ENCODE peak calls at places on chromosomes 6 and 20, in five cellular contexts. One of them, this sample, is unnamed.

GRCh38 chr6:151325075-151326050 is 66.0 kb downstream of the ZBTB2 start:
- DNase-seq in neural progenitor cell: peak
- DNase-seq in MM.1S: no peak
- DNase-seq in HCT116: peak
- DNase-seq in hepatocyte: peak
- DNase-seq in this sample: peak

GRCh38 chr6:3804981-3805380 is 44.2 kb upstream of the FAM50B start:
- DNase-seq in MM.1S: no peak
- DNase-seq in HCT116: no peak
- DNase-seq in neural progenitor cell: no peak
- DNase-seq in hepatocyte: no peak
- DNase-seq in this sample: no peak

GRCh38 chr6:135667694-135668455 is 170.3 kb upstream of the AHI1 start:
- DNase-seq in MM.1S: no peak
- DNase-seq in hepatocyte: no peak
- DNase-seq in neural progenitor cell: no peak
- DNase-seq in HCT116: no peak
- DNase-seq in this sample: peak

GRCh38 chr6:111666812-111667211 is 61.1 kb upstream of the TRAF3IP2 start:
- DNase-seq in MM.1S: no peak
- DNase-seq in neural progenitor cell: no peak
- DNase-seq in hepatocyte: no peak
- DNase-seq in HCT116: no peak
- DNase-seq in this sample: no peak

GRCh38 chr6:166204852-166205650 is 37.4 kb upstream of the TBXT start:
- DNase-seq in hepatocyte: no peak
- DNase-seq in HCT116: no peak
- DNase-seq in neural progenitor cell: peak
- DNase-seq in MM.1S: no peak
- DNase-seq in this sample: peak

GRCh38 chr6:139722540-139722939 is 348.1 kb upstream of the CITED2 start:
- DNase-seq in hepatocyte: no peak
- DNase-seq in MM.1S: no peak
- DNase-seq in neural progenitor cell: no peak
- DNase-seq in HCT116: no peak
- DNase-seq in this sample: no peak

GRCh38 chr6:154298297-154298696 is 58.3 kb downstream of the IPCEF1 start:
- DNase-seq in MM.1S: peak
- DNase-seq in hepatocyte: no peak
- DNase-seq in neural progenitor cell: no peak
- DNase-seq in HCT116: no peak
- DNase-seq in this sample: no peak

GRCh38 chr6:27214126-27214601 is 33.3 kb upstream of the PRSS16 start:
- DNase-seq in neural progenitor cell: no peak
- DNase-seq in HCT116: no peak
- DNase-seq in MM.1S: no peak
- DNase-seq in hepatocyte: no peak
- DNase-seq in this sample: peak

GRCh38 chr6:4593891-4594445 is 182.2 kb upstream of the CDYL start:
- DNase-seq in neural progenitor cell: no peak
- DNase-seq in MM.1S: no peak
- DNase-seq in HCT116: no peak
- DNase-seq in hepatocyte: no peak
- DNase-seq in this sample: no peak

GRCh38 chr20:39108746-39109145 is 146.6 kb downstream of the DHX35 start:
- DNase-seq in hepatocyte: no peak
- DNase-seq in neural progenitor cell: no peak
- DNase-seq in HCT116: no peak
- DNase-seq in MM.1S: no peak
- DNase-seq in this sample: no peak

GRCh38 chr6:115932481-115932880 is 128.2 kb downstream of the FRK start:
- DNase-seq in neural progenitor cell: no peak
- DNase-seq in HCT116: peak
- DNase-seq in MM.1S: no peak
- DNase-seq in hepatocyte: no peak
- DNase-seq in this sample: no peak

GRCh38 chr6:56570434-56571359 is 72.0 kb downstream of the DST start:
- DNase-seq in HCT116: no peak
- DNase-seq in neural progenitor cell: no peak
- DNase-seq in hepatocyte: peak
- DNase-seq in MM.1S: peak
- DNase-seq in this sample: peak

GRCh38 chr6:17938885-17939284 is 48.5 kb downstream of the KIF13A start:
- DNase-seq in neural progenitor cell: no peak
- DNase-seq in MM.1S: no peak
- DNase-seq in hepatocyte: peak
- DNase-seq in HCT116: no peak
- DNase-seq in this sample: no peak

GRCh38 chr6:120869397-120869796 is 464.9 kb downstream of the TBC1D32 start:
- DNase-seq in HCT116: no peak
- DNase-seq in MM.1S: no peak
- DNase-seq in hepatocyte: peak
- DNase-seq in neural progenitor cell: peak
- DNase-seq in this sample: peak

GRCh38 chr20:5722927-5723326 is 27.3 kb upstream of the SHLD1 start:
- DNase-seq in hepatocyte: no peak
- DNase-seq in HCT116: no peak
- DNase-seq in MM.1S: no peak
- DNase-seq in neural progenitor cell: no peak
- DNase-seq in this sample: no peak

GRCh38 chr6:151680846-151681425 is 126.5 kb upstream of the ESR1 start:
- DNase-seq in neural progenitor cell: no peak
- DNase-seq in MM.1S: no peak
- DNase-seq in HCT116: no peak
- DNase-seq in hepatocyte: no peak
- DNase-seq in this sample: no peak

GRCh38 chr6:169499728-169500265 is 202.0 kb downstream of the WDR27 start:
- DNase-seq in hepatocyte: no peak
- DNase-seq in HCT116: no peak
- DNase-seq in MM.1S: no peak
- DNase-seq in neural progenitor cell: no peak
- DNase-seq in this sample: no peak

GRCh38 chr6:39836621-39837020 is 44.4 kb downstream of the DAAM2 start:
- DNase-seq in MM.1S: no peak
- DNase-seq in hepatocyte: no peak
- DNase-seq in HCT116: no peak
- DNase-seq in neural progenitor cell: no peak
- DNase-seq in this sample: no peak

GRCh38 chr6:73511796-73512195 is 9.0 kb downstream of the EEF1A1 start:
- DNase-seq in hepatocyte: no peak
- DNase-seq in neural progenitor cell: no peak
- DNase-seq in MM.1S: no peak
- DNase-seq in HCT116: no peak
- DNase-seq in this sample: peak

GRCh38 chr6:43727634-43728033 is 40.0 kb upstream of the MRPS18A start:
- DNase-seq in MM.1S: no peak
- DNase-seq in neural progenitor cell: no peak
- DNase-seq in HCT116: no peak
- DNase-seq in hepatocyte: no peak
- DNase-seq in this sample: no peak

GRCh38 chr20:62740286-62741141 is 31.9 kb downstream of the NTSR1 start:
- DNase-seq in MM.1S: peak
- DNase-seq in neural progenitor cell: no peak
- DNase-seq in hepatocyte: peak
- DNase-seq in HCT116: peak
- DNase-seq in this sample: no peak

GRCh38 chr6:15148356-15149058 is 97.4 kb upstream of the JARID2 start:
- DNase-seq in neural progenitor cell: peak
- DNase-seq in MM.1S: no peak
- DNase-seq in hepatocyte: peak
- DNase-seq in HCT116: no peak
- DNase-seq in this sample: peak
- TF ChIP-seq CTCF in neural progenitor cell: no peak
- TF ChIP-seq CTCF in MM.1S: no peak
- TF ChIP-seq CTCF in hepatocyte: no peak
- TF ChIP-seq CTCF in HCT116: no peak
- TF ChIP-seq CTCF in this sample: peak

GRCh38 chr6:35483490-35483889 is 13.4 kb downstream of the TEAD3 start:
- DNase-seq in MM.1S: no peak
- DNase-seq in HCT116: no peak
- DNase-seq in hepatocyte: no peak
- DNase-seq in neural progenitor cell: no peak
- DNase-seq in this sample: no peak

GRCh38 chr6:35486005-35486925 is 10.6 kb downstream of the TEAD3 start:
- DNase-seq in HCT116: no peak
- DNase-seq in neural progenitor cell: peak
- DNase-seq in MM.1S: no peak
- DNase-seq in hepatocyte: peak
- DNase-seq in this sample: peak

GRCh38 chr6:35484921-35485392 is 11.9 kb downstream of the TEAD3 start:
- DNase-seq in MM.1S: no peak
- DNase-seq in hepatocyte: no peak
- DNase-seq in HCT116: no peak
- DNase-seq in neural progenitor cell: no peak
- DNase-seq in this sample: no peak

GRCh38 chr6:35483892-35484645 is 12.8 kb downstream of the TEAD3 start:
- DNase-seq in HCT116: no peak
- DNase-seq in MM.1S: no peak
- DNase-seq in hepatocyte: no peak
- DNase-seq in neural progenitor cell: no peak
- DNase-seq in this sample: no peak

GRCh38 chr6:35485402-35485877 is 11.4 kb downstream of the TEAD3 start:
- DNase-seq in HCT116: no peak
- DNase-seq in hepatocyte: peak
- DNase-seq in MM.1S: no peak
- DNase-seq in neural progenitor cell: peak
- DNase-seq in this sample: peak
- TF ChIP-seq EZH2phosphoT487 in HCT116: no peak
- TF ChIP-seq EZH2phosphoT487 in hepatocyte: no peak
- TF ChIP-seq EZH2phosphoT487 in MM.1S: no peak
- TF ChIP-seq EZH2phosphoT487 in neural progenitor cell: no peak
- TF ChIP-seq EZH2phosphoT487 in this sample: no peak

GRCh38 chr20:58619847-58620431 is 31.1 kb upstream of the STX16 start:
- DNase-seq in HCT116: peak
- DNase-seq in MM.1S: no peak
- DNase-seq in hepatocyte: no peak
- DNase-seq in neural progenitor cell: no peak
- DNase-seq in this sample: peak

GRCh38 chr20:58616411-58616810 is 34.7 kb upstream of the STX16 start:
- DNase-seq in HCT116: no peak
- DNase-seq in hepatocyte: no peak
- DNase-seq in neural progenitor cell: no peak
- DNase-seq in MM.1S: no peak
- DNase-seq in this sample: no peak

GRCh38 chr20:58617158-58617557 is 33.9 kb upstream of the STX16 start:
- DNase-seq in MM.1S: no peak
- DNase-seq in neural progenitor cell: no peak
- DNase-seq in hepatocyte: no peak
- DNase-seq in HCT116: no peak
- DNase-seq in this sample: no peak

GRCh38 chr20:58621906-58622548 is 29.1 kb upstream of the STX16 start:
- DNase-seq in HCT116: peak
- DNase-seq in hepatocyte: no peak
- DNase-seq in neural progenitor cell: no peak
- DNase-seq in MM.1S: no peak
- DNase-seq in this sample: peak

GRCh38 chr20:58618694-58619540 is 32.2 kb upstream of the STX16 start:
- DNase-seq in HCT116: no peak
- DNase-seq in neural progenitor cell: peak
- DNase-seq in hepatocyte: no peak
- DNase-seq in MM.1S: no peak
- DNase-seq in this sample: peak
- TF ChIP-seq EZH2 in HCT116: no peak
- TF ChIP-seq EZH2 in neural progenitor cell: no peak
- TF ChIP-seq EZH2 in hepatocyte: no peak
- TF ChIP-seq EZH2 in MM.1S: no peak
- TF ChIP-seq EZH2 in this sample: no peak

GRCh38 chr6:117837268-117837667 is 69.8 kb upstream of the SLC35F1 start:
- DNase-seq in HCT116: no peak
- DNase-seq in MM.1S: no peak
- DNase-seq in neural progenitor cell: peak
- DNase-seq in hepatocyte: no peak
- DNase-seq in this sample: peak

DNA sequence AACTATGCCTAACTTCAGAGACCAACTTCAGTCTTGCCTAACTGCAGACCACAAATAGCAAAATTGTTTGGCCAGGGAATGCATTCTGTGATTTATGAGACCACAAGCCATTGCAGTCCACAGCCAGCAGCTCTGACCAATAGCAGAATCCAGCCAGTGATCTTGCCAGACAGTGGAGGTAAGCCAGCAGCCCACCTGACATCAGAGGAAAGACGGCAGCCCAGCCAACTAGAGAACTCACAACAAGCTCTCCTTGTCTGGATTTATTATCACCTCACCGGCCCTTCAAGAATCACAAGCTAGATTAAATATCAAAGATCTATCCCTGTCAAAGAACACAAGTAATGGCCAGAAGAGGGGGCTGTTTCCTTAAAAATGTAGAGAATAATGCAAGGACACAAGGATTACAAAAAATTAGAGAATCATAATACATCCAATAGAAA is 66.5 kb upstream of the SLC35F1 start:
- DNase-seq in neural progenitor cell: peak
- DNase-seq in hepatocyte: peak
- DNase-seq in MM.1S: peak
- DNase-seq in HCT116: peak
- DNase-seq in this sample: peak
- TF ChIP-seq CTCF in neural progenitor cell: peak
- TF ChIP-seq CTCF in hepatocyte: peak
- TF ChIP-seq CTCF in MM.1S: peak
- TF ChIP-seq CTCF in HCT116: peak
- TF ChIP-seq CTCF in this sample: peak

DNA sequence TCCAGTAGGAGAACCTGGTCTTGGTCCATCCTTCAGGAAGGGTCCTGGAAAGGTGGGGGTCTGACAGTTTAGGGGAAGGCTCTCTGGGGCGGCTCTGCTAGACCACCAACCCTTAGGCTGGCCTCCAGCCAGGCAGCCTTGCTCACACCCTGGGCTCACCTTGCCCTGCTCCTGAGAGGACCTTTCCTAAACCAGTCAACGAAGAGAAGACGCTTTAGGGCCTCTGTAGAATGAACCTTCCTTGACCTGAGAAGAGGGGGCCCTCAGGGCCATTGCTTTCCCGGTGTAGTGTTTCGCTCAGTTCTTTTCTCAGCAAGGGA is 1.1 kb downstream of the CDC25B start:
- DNase-seq in hepatocyte: no peak
- DNase-seq in neural progenitor cell: no peak
- DNase-seq in HCT116: no peak
- DNase-seq in MM.1S: peak
- DNase-seq in this sample: no peak
- TF ChIP-seq EZH2phosphoT487 in hepatocyte: no peak
- TF ChIP-seq EZH2phosphoT487 in neural progenitor cell: no peak
- TF ChIP-seq EZH2phosphoT487 in HCT116: no peak
- TF ChIP-seq EZH2phosphoT487 in MM.1S: no peak
- TF ChIP-seq EZH2phosphoT487 in this sample: no peak

This sample was measured in GM23338.